ENCODE peak calls at places on chromosome 3, in five cellular contexts. Z, I, B, U and F are unnamed samples.
A peak's percentile ranks its signal among the peaks of the same experiment; 100 is the strongest.

GRCh38 chr3:47583320-47584075 is 4.8 kb upstream of the CSPG5 start:
- DNase-seq in U (no peak), I (no peak), Z (no peak), B (no peak), F (no peak)

GRCh38 chr3:157436583-157437300 is at the start of gene PTX3:
- DNase-seq in I (no peak), U (no peak), Z (peak; percentile 48), B (peak; percentile 75), F (peak; percentile 15)

GRCh38 chr3:190586631-190587000 is 72.7 kb downstream of the IL1RAP start:
- DNase-seq in Z (no peak), B (no peak), I (no peak), U (no peak), F (peak; percentile 17)

GRCh38 chr3:106814231-106814630 is 563.0 kb upstream of the CCDC54 start:
- DNase-seq in I (no peak), B (no peak), Z (no peak), U (no peak), F (no peak)

GRCh38 chr3:83513677-83514076 is 1445.1 kb upstream of the CADM2 start:
- DNase-seq in U (no peak), B (no peak), I (no peak), Z (no peak), F (no peak)

GRCh38 chr3:31004025-31004678 is 109.7 kb upstream of the GADL1 start:
- DNase-seq in I (no peak), U (no peak), B (peak; percentile 58), Z (no peak), F (no peak)

GRCh38 chr3:166071-166470 is 30.5 kb upstream of the CHL1 start:
- DNase-seq in I (no peak), Z (no peak), U (no peak), B (no peak), F (no peak)

GRCh38 chr3:161108840-161109239 is 3.7 kb upstream of the B3GALNT1 start:
- DNase-seq in U (no peak), B (no peak), I (no peak), Z (no peak), F (no peak)

GRCh38 chr3:10196389-10197052 is 31.8 kb downstream of the IRAK2 start:
- DNase-seq in I (peak; percentile 42), Z (no peak), U (no peak), B (no peak), F (no peak)

GRCh38 chr3:8873740-8874139 is 89.5 kb downstream of the RAD18 start:
- DNase-seq in B (no peak), Z (no peak), I (no peak), U (no peak), F (no peak)

GRCh38 chr3:141266797-141267555 is 35.4 kb downstream of the PXYLP1 start:
- DNase-seq in U (no peak), Z (no peak), B (no peak), I (peak; percentile 50), F (peak; percentile 52)

GRCh38 chr3:73485877-73486311 is 138.8 kb downstream of the PDZRN3 start:
- DNase-seq in I (no peak), U (no peak), B (no peak), Z (no peak), F (no peak)

GRCh38 chr3:49414753-49415152 is 2.5 kb downstream of the TCTA start:
- DNase-seq in Z (no peak), B (no peak), I (no peak), U (no peak), F (no peak)

GRCh38 chr3:143171656-143172055 is 52.1 kb downstream of the CHST2 start:
- DNase-seq in I (no peak), U (no peak), B (no peak), Z (no peak), F (no peak)

GRCh38 chr3:98893740-98894139 is 7.8 kb downstream of the DCBLD2 start:
- DNase-seq in B (no peak), U (no peak), Z (no peak), I (no peak), F (no peak)

GRCh38 chr3:47985376-47985775 is 30.8 kb downstream of the MAP4 start:
- DNase-seq in I (no peak), B (no peak), U (no peak), Z (no peak), F (no peak)

GRCh38 chr3:71258116-71258515 is 325.4 kb downstream of the FOXP1 start:
- DNase-seq in U (no peak), I (no peak), Z (no peak), B (no peak), F (no peak)

GRCh38 chr3:42730294-42730693 is 27.7 kb upstream of the HHATL start:
- DNase-seq in I (no peak), U (no peak), B (no peak), Z (peak; percentile 19), F (no peak)

GRCh38 chr3:30617653-30618052 is 11.3 kb downstream of the TGFBR2 start:
- DNase-seq in Z (no peak), I (no peak), B (no peak), U (no peak), F (no peak)

GRCh38 chr3:178967184-178967532 is 104.5 kb downstream of the ZMAT3 start:
- DNase-seq in I (no peak), B (no peak), Z (no peak), U (no peak), F (no peak)

GRCh38 chr3:178971614-178972013 is 100.0 kb downstream of the ZMAT3 start:
- DNase-seq in B (no peak), Z (no peak), U (no peak), I (no peak), F (no peak)

GRCh38 chr3:178964551-178964950 is 107.1 kb downstream of the ZMAT3 start:
- DNase-seq in U (no peak), I (no peak), B (no peak), Z (no peak), F (no peak)

GRCh38 chr3:178968996-178969700 is 102.5 kb downstream of the ZMAT3 start:
- DNase-seq in U (no peak), B (no peak), Z (no peak), I (peak; percentile 14), F (peak; percentile 44)

GRCh38 chr3:178966299-178967183 is 105.1 kb downstream of the ZMAT3 start:
- DNase-seq in B (peak; percentile 4), I (no peak), Z (no peak), U (no peak), F (no peak)
- TF ChIP-seq CTCF in B (peak; percentile 60), I (peak; percentile 57), Z (peak; percentile 64), U (peak; percentile 53), F (no peak)

DNA sequence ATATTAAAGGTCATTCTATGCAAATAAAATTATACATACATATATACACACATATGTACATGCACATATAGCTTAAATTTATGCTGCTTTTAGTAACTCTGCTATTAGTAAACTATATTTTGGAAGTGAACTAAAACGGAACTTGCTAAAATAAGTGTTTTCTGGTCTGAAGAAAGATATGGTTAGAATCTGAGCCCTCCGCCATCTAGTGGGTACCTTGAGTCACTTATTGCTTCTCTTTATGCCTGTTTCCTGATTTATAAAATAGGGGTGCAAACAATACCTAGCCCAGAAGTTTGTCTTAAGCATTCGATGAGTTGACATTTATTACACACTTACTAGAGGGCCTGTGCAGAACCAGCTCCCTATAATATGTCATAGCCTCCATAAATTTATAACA is 255.7 kb downstream of the CNTN6 start:
- DNase-seq in U (no peak), I (no peak), B (no peak), Z (no peak), F (no peak)
- TF ChIP-seq CTCF in U (no peak), I (no peak), B (no peak), Z (no peak), F (no peak)

GRCh38 chr3:66427352-66427751 is 73.5 kb downstream of the LRIG1 start:
- DNase-seq in U (no peak), Z (no peak), B (no peak), I (no peak), F (no peak)
- TF ChIP-seq CTCF in U (no peak), Z (no peak), B (no peak), I (no peak), F (no peak)

GRCh38 chr3:113698213-113698742 is 1.8 kb upstream of the USF3 start:
- DNase-seq in Z (no peak), B (no peak), I (no peak), U (no peak), F (no peak)

GRCh38 chr3:113697192-113698090 is 999 bp upstream of the USF3 start:
- DNase-seq in B (no peak), Z (peak; percentile 43), U (no peak), I (peak; percentile 31), F (peak; percentile 40)

GRCh38 chr3:113695426-113695817 is 1.0 kb downstream of the USF3 start:
- DNase-seq in B (no peak), U (no peak), I (no peak), Z (no peak), F (peak; percentile 7)

GRCh38 chr3:113695818-113696645 is at the start of gene USF3:
- DNase-seq in Z (peak; percentile 72), B (peak; percentile 18), U (peak; percentile 61), I (peak; percentile 96), F (peak; percentile 97)

DNA sequence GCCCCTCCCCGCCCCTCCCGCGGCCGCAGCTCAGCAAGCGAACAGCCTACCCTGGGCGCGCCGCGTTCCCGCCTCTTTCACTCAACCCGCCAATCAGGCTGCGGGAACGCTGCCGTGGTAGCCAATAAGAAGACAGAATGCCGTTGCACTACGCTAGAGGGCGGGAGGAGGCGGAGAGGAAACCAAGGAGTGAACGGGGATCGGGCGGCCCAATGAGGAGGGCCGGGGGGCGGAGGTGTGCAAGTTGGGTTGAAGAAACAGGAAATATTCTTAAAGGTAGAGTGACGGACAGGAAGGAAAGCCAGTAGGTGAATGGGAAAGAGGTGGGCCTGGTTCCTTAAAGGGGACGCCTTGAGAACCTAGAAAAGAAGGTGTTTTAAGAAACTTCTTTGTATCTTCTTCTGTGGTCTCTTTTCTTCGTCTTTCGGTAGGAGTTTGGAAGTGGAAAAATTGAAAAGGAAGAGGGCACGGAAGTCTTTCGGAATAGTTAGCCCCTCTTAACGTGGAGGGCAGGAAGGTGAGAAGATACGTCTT is 283 bp upstream of the USF3 start:
- DNase-seq in Z (peak; percentile 99), U (peak; percentile 81), B (peak; percentile 99), I (peak; percentile 97), F (peak; percentile 99)
- TF ChIP-seq CTCF in Z (no peak), U (no peak), B (no peak), I (no peak), F (no peak)

GRCh38 chr3:129809297-129809696 is 84.2 kb downstream of the TMCC1 start:
- DNase-seq in I (no peak), U (no peak), Z (no peak), B (no peak), F (no peak)
- TF ChIP-seq CTCF in I (no peak), U (no peak), Z (no peak), B (no peak), F (no peak)